ENCODE peak calls at places on chromosome 1, in nine cellular contexts. H is Peyer's patch; N is mammary epithelial cell; L is progenitor cell of endocrine pancreas; U is activated CD8-positive, alpha-beta T cell treated with anti-CD3 and anti-CD28 coated beads for 36 hours; R is cardiac fibroblast; W is AG09309; Z is endothelial cell; Y is tibial nerve. I is an unnamed sample.

GRCh38 chr1:156012051-156012817 is 8.5 kb downstream of the SSR2 start:
- DNase-seq in H (no peak), N (no peak), L (no peak), U (no peak), R (no peak), W (no peak), Z (no peak), Y (no peak), I (no peak)

GRCh38 chr1:1205769-1206375 is 520 bp downstream of the TNFRSF18 start:
- DNase-seq in H (no peak), N (no peak), L (no peak), U (peak), R (no peak), W (no peak), Z (peak), Y (no peak), I (no peak)

GRCh38 chr1:13749543-13750307 is 49.7 kb downstream of the PRDM2 start:
- DNase-seq in H (peak), N (peak), L (peak), U (peak), R (peak), W (no peak), Z (peak), Y (peak), I (peak)

GRCh38 chr1:223189903-223190724 is 47.1 kb upstream of the TLR5 start:
- DNase-seq in H (no peak), N (peak), L (no peak), U (peak), R (peak), W (peak), Z (no peak), Y (no peak), I (no peak)

GRCh38 chr1:172556461-172556860 is 23.5 kb downstream of the SUCO start:
- DNase-seq in H (no peak), N (no peak), L (no peak), U (no peak), R (peak), W (no peak), Z (no peak), Y (no peak), I (no peak)

GRCh38 chr1:3924871-3925655 is 25.0 kb upstream of the C1orf174 start:
- DNase-seq in H (no peak), N (no peak), L (no peak), U (no peak), R (peak), W (no peak), Z (no peak), Y (no peak), I (no peak)

GRCh38 chr1:154870117-154870571 is at the start of gene KCNN3:
- DNase-seq in H (peak), N (peak), L (peak), U (peak), R (peak), W (no peak), Z (peak), Y (peak), I (peak)

GRCh38 chr1:36170643-36171412 is 14.9 kb downstream of the MAP7D1 start:
- DNase-seq in H (no peak), N (no peak), L (no peak), U (no peak), R (no peak), W (no peak), Z (no peak), Y (no peak), I (no peak)

GRCh38 chr1:15100369-15101111 is 53.0 kb upstream of the TMEM51 start:
- DNase-seq in H (peak), N (peak), L (peak), U (peak), R (peak), W (no peak), Z (peak), Y (peak), I (peak)

GRCh38 chr1:161200992-161201827 is 957 bp upstream of the NDUFS2 start:
- DNase-seq in H (no peak), N (no peak), L (no peak), U (no peak), R (peak), W (no peak), Z (peak), Y (peak), I (no peak)

GRCh38 chr1:156574039-156574633 is 1.8 kb upstream of the IQGAP3 start:
- DNase-seq in H (no peak), N (no peak), L (no peak), U (no peak), R (no peak), W (no peak), Z (no peak), Y (no peak), I (no peak)

GRCh38 chr1:44802306-44803061 is 2.3 kb downstream of the PLK3 start:
- DNase-seq in H (peak), N (no peak), L (no peak), U (peak), R (no peak), W (no peak), Z (no peak), Y (no peak), I (no peak)

GRCh38 chr1:10388387-10388715 is 10.5 kb upstream of the PGD start:
- DNase-seq in H (no peak), N (no peak), L (no peak), U (no peak), R (no peak), W (no peak), Z (no peak), Y (no peak), I (no peak)

GRCh38 chr1:13536612-13537011 is 22.8 kb upstream of the LRRC38 start:
- DNase-seq in H (no peak), N (no peak), L (no peak), U (no peak), R (no peak), W (no peak), Z (no peak), Y (no peak), I (no peak)

GRCh38 chr1:65378547-65378946 is 41.9 kb upstream of the LEPR start:
- DNase-seq in H (no peak), N (no peak), L (no peak), U (no peak), R (no peak), W (no peak), Z (no peak), Y (no peak), I (no peak)

GRCh38 chr1:56452027-56453011 is 127.0 kb downstream of the PLPP3 start:
- DNase-seq in H (no peak), N (no peak), L (no peak), U (no peak), R (no peak), W (no peak), Z (no peak), Y (peak), I (no peak)

GRCh38 chr1:9481048-9481447 is 58.2 kb upstream of the SLC25A33 start:
- DNase-seq in H (no peak), N (peak), L (no peak), U (no peak), R (no peak), W (no peak), Z (no peak), Y (no peak), I (no peak)

GRCh38 chr1:45043094-45043493 is 31.0 kb downstream of the UROD start:
- DNase-seq in H (no peak), N (no peak), L (no peak), U (no peak), R (no peak), W (no peak), Z (no peak), Y (no peak), I (no peak)

GRCh38 chr1:229218612-229219025 is 52.3 kb upstream of the RAB4A start:
- DNase-seq in H (no peak), N (no peak), L (no peak), U (no peak), R (no peak), W (no peak), Z (no peak), Y (no peak), I (no peak)

GRCh38 chr1:229213797-229214196 is 57.1 kb upstream of the RAB4A start:
- DNase-seq in H (no peak), N (no peak), L (no peak), U (no peak), R (no peak), W (no peak), Z (no peak), Y (no peak), I (no peak)

GRCh38 chr1:229220163-229220846 is 50.6 kb upstream of the RAB4A start:
- DNase-seq in H (no peak), N (no peak), L (no peak), U (no peak), R (no peak), W (no peak), Z (no peak), Y (no peak), I (no peak)

GRCh38 chr1:229221106-229222019 is 49.5 kb upstream of the RAB4A start:
- DNase-seq in H (peak), N (peak), L (no peak), U (no peak), R (peak), W (no peak), Z (no peak), Y (no peak), I (no peak)

GRCh38 chr1:229217716-229218115 is 53.2 kb upstream of the RAB4A start:
- DNase-seq in H (no peak), N (no peak), L (no peak), U (no peak), R (peak), W (no peak), Z (no peak), Y (no peak), I (no peak)
- TF ChIP-seq CTCF in H (no peak), N (no peak), L (no peak), U (no peak), R (no peak), W (no peak), Z (no peak), Y (no peak), I (no peak)

GRCh38 chr1:51341876-51342496 is 11.6 kb upstream of the TTC39A start:
- DNase-seq in H (no peak), N (no peak), L (no peak), U (peak), R (no peak), W (no peak), Z (no peak), Y (no peak), I (no peak)
- TF ChIP-seq CTCF in H (no peak), N (no peak), L (no peak), U (no peak), R (no peak), W (no peak), Z (no peak), Y (no peak), I (no peak)

GRCh38 chr1:91281782-91282181 is 122.9 kb downstream of the HFM1 start:
- DNase-seq in H (no peak), N (no peak), L (no peak), U (no peak), R (no peak), W (no peak), Z (no peak), Y (no peak), I (no peak)

GRCh38 chr1:91282695-91283420 is 121.8 kb downstream of the HFM1 start:
- DNase-seq in H (no peak), N (peak), L (peak), U (peak), R (peak), W (peak), Z (peak), Y (peak), I (peak)

GRCh38 chr1:91283421-91283726 is 121.3 kb downstream of the HFM1 start:
- DNase-seq in H (no peak), N (no peak), L (no peak), U (no peak), R (peak), W (no peak), Z (no peak), Y (no peak), I (no peak)

GRCh38 chr1:91273875-91274274 is 130.8 kb downstream of the HFM1 start:
- DNase-seq in H (no peak), N (no peak), L (no peak), U (no peak), R (peak), W (no peak), Z (no peak), Y (no peak), I (no peak)

DNA sequence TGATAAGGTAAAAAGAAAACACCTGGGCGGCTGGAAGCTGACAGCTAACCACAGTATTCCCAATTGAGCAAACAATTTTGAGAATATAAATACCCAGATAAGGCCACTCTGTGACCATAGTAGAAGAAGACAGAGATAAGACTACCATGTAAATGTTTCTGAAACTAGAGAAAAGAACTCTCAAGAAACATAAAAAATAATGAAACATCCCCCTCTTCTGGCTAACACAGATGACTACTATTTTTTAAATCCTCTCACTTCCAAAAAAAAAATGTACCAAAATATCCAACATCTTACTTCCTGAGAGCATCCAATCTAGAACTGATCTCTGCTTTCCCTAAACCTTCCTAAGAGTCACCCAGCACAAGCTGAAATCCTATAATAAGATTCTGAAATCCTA is 125.9 kb downstream of the HFM1 start:
- DNase-seq in H (no peak), N (peak), L (no peak), U (no peak), R (peak), W (peak), Z (no peak), Y (no peak), I (no peak)
- TF ChIP-seq CTCF in H (no peak), N (peak), L (peak), U (no peak), R (peak), W (peak), Z (peak), Y (no peak), I (peak)

GRCh38 chr1:54547601-54548388 is at the start of gene ACOT11:
- DNase-seq in H (no peak), N (no peak), L (no peak), U (no peak), R (peak), W (no peak), Z (no peak), Y (peak), I (peak)
- TF ChIP-seq CTCF in H (peak), N (peak), L (peak), U (no peak), R (no peak), W (peak), Z (no peak), Y (peak), I (no peak)

DNA sequence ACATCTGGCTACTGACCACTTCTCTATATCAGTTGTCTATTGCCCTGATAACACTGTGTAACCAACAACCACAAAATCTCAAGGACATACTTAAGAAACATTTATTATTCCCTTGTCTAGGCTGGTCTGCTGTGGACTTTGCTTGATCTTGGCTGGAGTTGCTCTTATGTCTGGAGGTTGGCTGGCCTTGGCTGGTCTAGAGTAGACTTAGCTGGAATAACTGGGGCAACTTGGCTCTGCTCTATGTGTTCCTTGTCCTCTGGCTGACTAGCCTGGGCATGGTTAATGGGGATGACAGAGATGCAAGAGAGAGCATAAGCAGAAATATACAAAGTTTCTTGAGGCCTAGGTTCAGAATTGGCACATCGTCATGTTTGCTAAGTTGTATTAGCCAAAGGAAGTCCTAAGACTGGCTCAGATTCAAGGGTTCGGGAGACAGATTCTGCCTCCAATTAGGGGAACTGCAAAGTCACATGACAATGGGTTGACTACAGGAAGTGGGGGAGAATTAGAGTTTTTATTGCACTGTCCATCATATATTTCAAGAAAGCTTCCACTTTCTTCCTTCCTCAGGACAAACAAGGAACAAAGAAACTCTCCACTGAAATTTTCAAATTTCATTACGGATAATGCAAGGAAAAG is 61.4 kb upstream of the HMCN1 start:
- DNase-seq in H (no peak), N (no peak), L (no peak), U (no peak), R (no peak), W (no peak), Z (no peak), Y (peak), I (no peak)
- TF ChIP-seq CTCF in H (no peak), N (no peak), L (no peak), U (no peak), R (no peak), W (no peak), Z (no peak), Y (no peak), I (no peak)

GRCh38 chr1:27000092-27000816 is 6.8 kb downstream of the TRNP1 start:
- DNase-seq in H (no peak), N (no peak), L (no peak), U (no peak), R (no peak), W (no peak), Z (no peak), Y (no peak), I (no peak)

GRCh38 chr1:27000817-27001460 is 7.4 kb downstream of the TRNP1 start:
- DNase-seq in H (no peak), N (no peak), L (no peak), U (no peak), R (peak), W (no peak), Z (no peak), Y (no peak), I (no peak)

GRCh38 chr1:27001570-27002360 is 8.3 kb downstream of the TRNP1 start:
- DNase-seq in H (no peak), N (peak), L (no peak), U (no peak), R (no peak), W (no peak), Z (no peak), Y (peak), I (peak)

GRCh38 chr1:26998319-26999300 is 5.1 kb downstream of the TRNP1 start:
- DNase-seq in H (no peak), N (peak), L (no peak), U (no peak), R (peak), W (no peak), Z (no peak), Y (no peak), I (no peak)

GRCh38 chr1:26999440-26999987 is 6.0 kb downstream of the TRNP1 start:
- DNase-seq in H (no peak), N (peak), L (no peak), U (no peak), R (peak), W (peak), Z (peak), Y (peak), I (peak)
- TF ChIP-seq CTCF in H (no peak), N (peak), L (no peak), U (no peak), R (peak), W (peak), Z (no peak), Y (no peak), I (no peak)

DNA sequence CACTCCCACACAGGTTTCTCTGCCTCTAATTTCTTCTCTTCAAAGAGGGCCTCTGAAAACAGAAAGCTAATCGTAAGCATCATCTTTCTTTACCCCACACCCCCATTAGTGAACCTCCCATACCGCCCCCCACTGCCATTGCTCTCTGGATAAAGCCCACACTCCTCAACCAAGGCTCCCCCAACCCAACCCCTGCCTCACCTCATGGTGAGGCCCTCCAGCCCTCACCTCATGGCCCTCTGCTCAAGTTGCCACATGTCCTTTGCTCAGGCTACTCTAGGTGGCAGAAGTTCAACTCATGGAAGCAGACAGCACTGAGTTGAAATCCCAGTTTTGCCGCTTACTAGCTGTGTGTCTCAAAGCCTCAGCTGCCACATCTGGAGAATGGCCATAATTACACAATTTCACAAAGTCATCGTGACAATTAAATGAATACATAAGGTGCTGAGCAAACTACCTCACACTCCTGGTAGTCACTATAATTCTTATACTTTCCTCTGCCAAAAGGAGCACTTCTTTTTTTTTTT is 18.2 kb upstream of the WASF2 start:
- DNase-seq in H (no peak), N (peak), L (no peak), U (no peak), R (no peak), W (no peak), Z (no peak), Y (no peak), I (no peak)
- TF ChIP-seq CTCF in H (no peak), N (peak), L (no peak), U (no peak), R (no peak), W (no peak), Z (no peak), Y (no peak), I (no peak)

DNA sequence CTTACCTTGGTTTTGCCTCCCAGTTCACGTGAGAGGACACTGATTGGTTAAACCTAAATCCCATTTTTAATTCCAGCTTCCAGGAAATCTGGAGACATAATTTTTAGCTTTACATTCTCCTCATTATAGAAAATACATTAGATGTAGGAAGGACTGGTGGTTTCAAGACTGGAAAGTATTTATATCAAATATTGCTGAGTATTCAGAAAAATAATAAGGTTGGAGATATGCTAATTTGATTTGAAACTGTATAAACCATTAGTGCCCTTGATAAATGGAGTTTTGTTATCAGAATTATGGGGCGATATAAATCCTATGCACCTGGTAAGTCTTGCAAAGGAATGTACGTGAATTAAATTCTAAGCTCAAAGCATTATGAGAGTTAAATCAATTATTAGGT is 218.0 kb upstream of the ADGRL4 start:
- DNase-seq in H (no peak), N (no peak), L (no peak), U (no peak), R (no peak), W (no peak), Z (no peak), Y (no peak), I (no peak)
- TF ChIP-seq CTCF in H (no peak), N (no peak), L (no peak), U (no peak), R (no peak), W (no peak), Z (no peak), Y (no peak), I (no peak)